ENCODE peak calls at places on chromosomes 1 and 21, in four cellular contexts. One of them, this sample, is unnamed. For H3K36me3, the result is how much of the 10 kb centered on the place peaks cover.

GRCh38 chr1:175857756-175858155 is 114.4 kb upstream of the TNR start:
- DNase-seq in testis: no peak
- DNase-seq in bronchial epithelial cell: no peak
- DNase-seq in K562: no peak
- DNase-seq in this sample: no peak

GRCh38 chr1:2255420-2256369 is 27.6 kb downstream of the SKI start:
- DNase-seq in testis: no peak
- DNase-seq in bronchial epithelial cell: peak
- DNase-seq in K562: peak
- DNase-seq in this sample: no peak

GRCh38 chr1:43237131-43237530 is 32.7 kb upstream of the TMEM125 start:
- DNase-seq in testis: no peak
- DNase-seq in bronchial epithelial cell: no peak
- DNase-seq in K562: no peak
- DNase-seq in this sample: no peak

GRCh38 chr1:42684139-42684538 is 1.9 kb downstream of the YBX1 start:
- DNase-seq in testis: peak
- DNase-seq in bronchial epithelial cell: peak
- DNase-seq in K562: no peak
- DNase-seq in this sample: peak

GRCh38 chr1:27624467-27625233 is 10.3 kb downstream of the FGR start:
- DNase-seq in testis: no peak
- DNase-seq in bronchial epithelial cell: no peak
- DNase-seq in K562: no peak
- DNase-seq in this sample: peak

GRCh38 chr1:32623775-32624174 is 26.6 kb downstream of the ZBTB8OS start:
- DNase-seq in testis: no peak
- DNase-seq in bronchial epithelial cell: no peak
- DNase-seq in K562: no peak
- DNase-seq in this sample: no peak

GRCh38 chr1:36516372-36517018 is 33.8 kb upstream of the CSF3R start:
- DNase-seq in testis: peak
- DNase-seq in bronchial epithelial cell: peak
- DNase-seq in K562: peak
- DNase-seq in this sample: peak

GRCh38 chr1:88801575-88802208 is 89.7 kb downstream of the GTF2B start:
- DNase-seq in testis: no peak
- DNase-seq in bronchial epithelial cell: peak
- DNase-seq in K562: no peak
- DNase-seq in this sample: no peak

GRCh38 chr1:206590025-206590834 is 22.0 kb downstream of the EIF2D start:
- DNase-seq in testis: peak
- DNase-seq in bronchial epithelial cell: peak
- DNase-seq in K562: peak
- DNase-seq in this sample: peak

GRCh38 chr1:45348020-45348419 is 7.8 kb upstream of the MUTYH start:
- DNase-seq in testis: peak
- DNase-seq in bronchial epithelial cell: peak
- DNase-seq in K562: no peak
- DNase-seq in this sample: no peak

GRCh38 chr1:202333861-202334260 is 7.9 kb downstream of the UBE2T start:
- DNase-seq in testis: no peak
- DNase-seq in bronchial epithelial cell: no peak
- DNase-seq in K562: no peak
- DNase-seq in this sample: no peak
- H3K36me3 ChIP-seq in testis: under half
- H3K36me3 ChIP-seq in bronchial epithelial cell: under half
- H3K36me3 ChIP-seq in K562: half or more
- H3K36me3 ChIP-seq in this sample: half or more

DNA sequence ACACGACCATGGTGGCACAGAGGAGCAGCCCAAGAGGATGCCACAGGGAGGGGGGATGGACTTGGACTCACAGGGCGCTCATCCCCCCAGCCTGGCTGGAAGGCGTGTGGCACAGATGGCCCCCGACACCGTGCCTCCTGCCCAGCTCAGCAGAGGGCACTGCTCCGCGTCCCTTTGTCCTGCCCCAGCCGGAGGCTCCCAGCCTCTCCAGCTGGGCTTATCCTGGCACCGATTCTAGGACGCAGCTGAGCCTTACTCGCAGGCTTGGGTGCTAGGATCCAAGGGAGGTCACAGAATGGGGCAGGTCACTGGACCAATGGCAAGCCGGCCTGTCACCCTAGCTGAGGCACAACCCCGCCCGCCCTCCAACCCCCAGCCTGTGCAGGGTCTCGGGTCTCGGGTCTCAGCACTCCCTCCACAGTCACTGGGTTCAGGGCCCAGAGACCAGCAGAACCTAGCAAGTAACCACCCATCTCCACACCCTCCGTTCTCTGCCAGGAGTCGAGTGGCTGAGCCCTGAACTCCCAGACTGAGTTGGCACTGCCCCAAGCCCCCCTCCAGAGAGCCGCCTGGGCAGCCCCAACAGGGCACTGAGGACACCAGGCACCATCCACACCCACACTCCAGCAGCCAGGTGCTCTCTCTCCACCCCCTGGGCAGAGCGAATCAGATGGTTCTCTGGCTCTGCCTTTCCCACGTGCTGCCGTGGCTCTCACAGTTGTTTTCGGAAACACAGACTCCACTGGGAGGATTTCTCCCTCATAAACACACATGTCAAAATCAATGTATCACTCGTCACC is 13.8 kb downstream of the WDR4 start:
- DNase-seq in testis: peak
- DNase-seq in bronchial epithelial cell: no peak
- DNase-seq in K562: no peak
- DNase-seq in this sample: no peak
- H3K36me3 ChIP-seq in testis: under half
- H3K36me3 ChIP-seq in bronchial epithelial cell: under half
- H3K36me3 ChIP-seq in K562: half or more
- H3K36me3 ChIP-seq in this sample: half or more

GRCh38 chr1:211811126-211811525 is 19.4 kb downstream of the LPGAT1 start:
- DNase-seq in testis: no peak
- DNase-seq in bronchial epithelial cell: no peak
- DNase-seq in K562: no peak
- DNase-seq in this sample: no peak
- H3K36me3 ChIP-seq in testis: under half
- H3K36me3 ChIP-seq in bronchial epithelial cell: under half
- H3K36me3 ChIP-seq in K562: under half
- H3K36me3 ChIP-seq in this sample: half or more

DNA sequence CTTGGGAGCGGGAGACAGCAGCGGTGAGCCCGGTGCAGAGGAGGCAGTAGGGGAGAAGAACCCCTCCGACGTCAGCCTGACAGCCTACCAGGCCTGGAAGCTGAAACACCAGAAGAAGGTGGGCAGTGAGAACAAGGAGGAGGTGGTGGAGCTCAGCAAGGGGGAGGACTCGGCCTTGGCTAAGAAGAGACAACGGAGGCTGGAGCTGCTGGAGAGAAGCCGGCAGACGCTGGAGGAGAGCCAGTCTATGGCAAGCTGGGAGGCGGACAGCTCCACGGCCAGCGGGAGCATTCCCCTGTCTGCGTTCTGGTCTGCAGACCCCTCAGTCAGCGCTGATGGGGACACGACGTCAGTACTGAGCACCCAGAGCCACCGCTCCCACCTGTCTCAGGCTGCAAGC is 32.9 kb downstream of the STYXL2 start:
- DNase-seq in testis: peak
- DNase-seq in bronchial epithelial cell: no peak
- DNase-seq in K562: no peak
- DNase-seq in this sample: no peak
- H3K36me3 ChIP-seq in testis: under half
- H3K36me3 ChIP-seq in bronchial epithelial cell: under half
- H3K36me3 ChIP-seq in K562: under half
- H3K36me3 ChIP-seq in this sample: under half

DNA sequence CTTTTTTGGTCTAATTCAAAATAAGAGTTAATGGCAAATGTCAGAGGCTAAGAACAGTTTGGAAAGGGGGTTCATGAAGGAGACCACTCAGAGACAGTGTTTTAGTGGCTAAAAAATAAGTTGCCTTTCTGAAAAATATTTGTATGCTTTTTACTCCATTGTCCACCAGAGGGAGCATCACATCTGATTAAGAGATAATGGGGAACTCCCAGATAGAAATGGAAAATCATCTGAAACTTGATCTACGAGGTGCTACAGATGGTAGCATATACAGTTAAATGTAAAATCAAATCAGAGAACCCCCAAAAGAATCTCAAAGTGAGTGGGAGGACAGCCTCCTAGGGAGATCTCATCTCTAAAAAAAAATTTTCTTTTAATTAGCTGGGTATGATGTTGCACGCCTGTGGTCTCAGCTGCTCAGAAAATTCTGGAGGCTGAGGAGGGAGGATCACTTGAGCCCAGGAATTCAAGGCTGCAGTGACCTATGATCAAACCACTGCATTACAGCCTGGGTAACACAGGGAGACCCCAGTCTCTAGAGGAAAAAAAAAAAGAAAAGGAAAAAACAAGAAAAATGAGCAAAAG is 9.7 kb downstream of the SMYD3 start:
- DNase-seq in testis: no peak
- DNase-seq in bronchial epithelial cell: peak
- DNase-seq in K562: peak
- DNase-seq in this sample: no peak
- H3K36me3 ChIP-seq in testis: under half
- H3K36me3 ChIP-seq in bronchial epithelial cell: under half
- H3K36me3 ChIP-seq in K562: under half
- H3K36me3 ChIP-seq in this sample: under half

GRCh38 chr1:197183195-197183748 is 36.8 kb upstream of the ASPM start:
- DNase-seq in testis: no peak
- DNase-seq in bronchial epithelial cell: no peak
- DNase-seq in K562: no peak
- DNase-seq in this sample: no peak
- H3K36me3 ChIP-seq in testis: under half
- H3K36me3 ChIP-seq in bronchial epithelial cell: under half
- H3K36me3 ChIP-seq in K562: half or more
- H3K36me3 ChIP-seq in this sample: half or more

GRCh38 chr1:228274452-228275153 is 66.8 kb downstream of the OBSCN start:
- DNase-seq in testis: no peak
- DNase-seq in bronchial epithelial cell: no peak
- DNase-seq in K562: no peak
- DNase-seq in this sample: peak

GRCh38 chr1:228276361-228276831 is 68.6 kb downstream of the OBSCN start:
- DNase-seq in testis: peak
- DNase-seq in bronchial epithelial cell: no peak
- DNase-seq in K562: no peak
- DNase-seq in this sample: no peak

GRCh38 chr1:228275435-228276342 is 67.8 kb downstream of the OBSCN start:
- DNase-seq in testis: peak
- DNase-seq in bronchial epithelial cell: peak
- DNase-seq in K562: peak
- DNase-seq in this sample: peak

GRCh38 chr1:228273720-228274451 is 66.0 kb downstream of the OBSCN start:
- DNase-seq in testis: no peak
- DNase-seq in bronchial epithelial cell: no peak
- DNase-seq in K562: no peak
- DNase-seq in this sample: peak

DNA sequence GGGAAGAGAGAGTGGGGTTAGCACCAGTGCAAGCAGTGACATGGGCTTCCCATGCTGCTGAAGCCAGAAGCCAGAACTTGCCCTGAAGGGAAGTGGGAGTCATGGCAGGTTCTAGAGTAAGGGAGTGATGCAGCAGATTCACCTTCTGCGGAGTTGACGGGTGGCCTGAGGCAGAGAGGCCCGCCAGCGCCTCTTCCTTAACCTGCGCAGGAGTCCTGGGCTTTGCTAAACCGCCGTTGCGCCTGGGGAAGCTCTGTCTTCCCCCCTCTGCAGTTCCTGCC is 67.2 kb downstream of the OBSCN start:
- DNase-seq in testis: no peak
- DNase-seq in bronchial epithelial cell: no peak
- DNase-seq in K562: peak
- DNase-seq in this sample: no peak
- H3K36me3 ChIP-seq in testis: under half
- H3K36me3 ChIP-seq in bronchial epithelial cell: under half
- H3K36me3 ChIP-seq in K562: under half
- H3K36me3 ChIP-seq in this sample: under half

DNA sequence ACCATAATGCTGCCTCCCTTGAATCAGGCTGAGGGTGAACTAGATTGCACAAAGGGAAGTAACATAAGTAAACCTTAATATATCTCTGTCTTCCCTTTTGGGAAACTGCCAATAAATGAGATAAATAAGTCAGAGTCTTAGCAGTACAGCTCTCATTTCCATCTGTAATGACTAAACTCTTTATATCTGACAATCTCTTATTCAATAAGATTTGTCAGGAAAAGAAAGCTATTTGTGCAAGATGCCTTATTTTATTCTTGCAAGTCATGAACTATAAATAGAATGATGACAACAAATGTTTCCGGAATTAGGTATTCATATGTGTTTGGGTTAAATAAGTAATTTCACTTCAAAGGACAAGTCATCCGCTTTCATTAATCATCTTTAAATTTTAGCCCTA is 229.2 kb downstream of the PTGER3 start:
- DNase-seq in testis: no peak
- DNase-seq in bronchial epithelial cell: no peak
- DNase-seq in K562: no peak
- DNase-seq in this sample: no peak
- H3K36me3 ChIP-seq in testis: under half
- H3K36me3 ChIP-seq in bronchial epithelial cell: under half
- H3K36me3 ChIP-seq in K562: under half
- H3K36me3 ChIP-seq in this sample: under half

GRCh38 chr1:239242404-239242803 is 144.0 kb upstream of the CHRM3 start:
- DNase-seq in testis: no peak
- DNase-seq in bronchial epithelial cell: no peak
- DNase-seq in K562: no peak
- DNase-seq in this sample: no peak
- H3K36me3 ChIP-seq in testis: under half
- H3K36me3 ChIP-seq in bronchial epithelial cell: under half
- H3K36me3 ChIP-seq in K562: under half
- H3K36me3 ChIP-seq in this sample: under half